ENCODE peak calls at places on chromosomes 13 and 19, in seven cellular contexts. V, N, O, L, C, M and B are unnamed samples.

GRCh38 chr13:45055198-45055901 is 65.0 kb upstream of the GTF2F2 start:
- DNase-seq in V (peak; percentile 92), N (peak; percentile 93), O (peak; percentile 30), L (peak; percentile 9), C (peak; percentile 95), M (peak; percentile 17), B (peak; percentile 23)

GRCh38 chr13:91139232-91139631 is 208.3 kb upstream of the MIR17HG start:
- DNase-seq in V (no peak), N (no peak), O (no peak), L (no peak), C (no peak), M (no peak), B (no peak)

GRCh38 chr13:75705908-75706307 is 69.8 kb downstream of the LMO7 start:
- DNase-seq in V (no peak), N (no peak), O (no peak), L (no peak), C (no peak), M (no peak), B (no peak)

GRCh38 chr13:44629465-44630183 is 53.5 kb upstream of the TSC22D1 start:
- DNase-seq in V (peak; percentile 59), N (peak; percentile 74), O (no peak), L (no peak), C (no peak), M (no peak), B (no peak)

GRCh38 chr13:64855506-64855905 is 2374.6 kb downstream of the PCDH9 start:
- DNase-seq in V (no peak), N (peak; percentile 37), O (no peak), L (no peak), C (no peak), M (no peak), B (no peak)

GRCh38 chr19:57466489-57466888 is 9.5 kb upstream of the VN1R1 start:
- DNase-seq in V (no peak), N (no peak), O (no peak), L (no peak), C (no peak), M (no peak), B (no peak)

GRCh38 chr13:25415196-25415595 is 43.4 kb downstream of the ATP8A2 start:
- DNase-seq in V (no peak), N (no peak), O (no peak), L (no peak), C (no peak), M (no peak), B (no peak)

GRCh38 chr19:55467236-55468053 is 2.9 kb upstream of the C19orf85 start:
- DNase-seq in V (peak; percentile 53), N (peak; percentile 65), O (peak; percentile 76), L (peak; percentile 42), C (no peak), M (peak; percentile 54), B (no peak)

GRCh38 chr19:47699360-47699917 is 13.8 kb upstream of the EHD2 start:
- DNase-seq in V (no peak), N (peak; percentile 34), O (peak; percentile 70), L (peak; percentile 15), C (no peak), M (peak; percentile 40), B (peak; percentile 2)

GRCh38 chr13:114095486-114095885 is 36.9 kb downstream of the RASA3 start:
- DNase-seq in V (no peak), N (no peak), O (no peak), L (no peak), C (no peak), M (no peak), B (no peak)

GRCh38 chr19:1647664-1648155 is 4.7 kb downstream of the TCF3 start:
- DNase-seq in V (no peak), N (no peak), O (no peak), L (no peak), C (no peak), M (no peak), B (no peak)

GRCh38 chr13:101007245-101007644 is 332.6 kb upstream of the TMTC4 start:
- DNase-seq in V (no peak), N (no peak), O (no peak), L (no peak), C (no peak), M (no peak), B (no peak)

GRCh38 chr13:33167521-33167920 is 118.0 kb downstream of the STARD13 start:
- DNase-seq in V (no peak), N (no peak), O (no peak), L (no peak), C (no peak), M (no peak), B (no peak)

GRCh38 chr19:39246951-39247669 is 1.5 kb downstream of the IFNL4 start:
- DNase-seq in V (no peak), N (no peak), O (peak; percentile 33), L (no peak), C (no peak), M (peak; percentile 27), B (no peak)

GRCh38 chr19:33040994-33041827 is 23.5 kb downstream of the RHPN2 start:
- DNase-seq in V (no peak), N (no peak), O (no peak), L (no peak), C (peak; percentile 97), M (no peak), B (no peak)

GRCh38 chr13:111384441-111385181 is 64.2 kb downstream of the TEX29 start:
- DNase-seq in V (no peak), N (no peak), O (peak; percentile 65), L (no peak), C (no peak), M (no peak), B (peak; percentile 19)

GRCh38 chr19:50492303-50493052 is 15.8 kb upstream of the GARIN5A start:
- DNase-seq in V (no peak), N (no peak), O (peak; percentile 44), L (no peak), C (no peak), M (peak; percentile 19), B (no peak)

GRCh38 chr13:27280009-27280646 is 9.5 kb downstream of the RASL11A start:
- DNase-seq in V (no peak), N (no peak), O (no peak), L (no peak), C (peak; percentile 95), M (no peak), B (no peak)

GRCh38 chr19:28468701-28469459 is 744.1 kb downstream of the UQCRFS1 start:
- DNase-seq in V (no peak), N (no peak), O (peak; percentile 30), L (no peak), C (no peak), M (no peak), B (no peak)

GRCh38 chr13:82654851-82655517 is 1227.3 kb downstream of the SLITRK1 start:
- DNase-seq in V (peak; percentile 56), N (peak; percentile 82), O (no peak), L (no peak), C (no peak), M (no peak), B (no peak)

GRCh38 chr19:49119411-49120324 is at the start of gene PPFIA3:
- DNase-seq in V (peak; percentile 54), N (peak; percentile 54), O (peak; percentile 45), L (no peak), C (no peak), M (no peak), B (peak; percentile 12)

GRCh38 chr19:22527554-22527953 is 105.4 kb upstream of the ZNF98 start:
- DNase-seq in V (no peak), N (no peak), O (no peak), L (no peak), C (no peak), M (no peak), B (no peak)

GRCh38 chr13:72782717-72783116 is 784 bp downstream of the PIBF1 start:
- DNase-seq in V (peak; percentile 19), N (peak; percentile 10), O (no peak), L (no peak), C (no peak), M (no peak), B (no peak)

GRCh38 chr19:45578861-45579260 is 5.7 kb downstream of the OPA3 start:
- DNase-seq in V (no peak), N (no peak), O (no peak), L (no peak), C (no peak), M (no peak), B (no peak)

GRCh38 chr19:39014037-39014436 is 18.3 kb downstream of the FBXO27 start:
- DNase-seq in V (no peak), N (no peak), O (no peak), L (no peak), C (no peak), M (no peak), B (no peak)

GRCh38 chr19:7932276-7932929 is 6.5 kb upstream of the CTXN1 start:
- DNase-seq in V (no peak), N (no peak), O (no peak), L (no peak), C (no peak), M (no peak), B (no peak)

GRCh38 chr19:48543121-48543710 is 8.8 kb upstream of the SULT2B1 start:
- DNase-seq in V (peak; percentile 45), N (peak; percentile 65), O (no peak), L (no peak), C (peak; percentile 96), M (no peak), B (no peak)

GRCh38 chr13:83883061-83883523 is 818 bp upstream of the SLITRK1 start:
- DNase-seq in V (no peak), N (no peak), O (no peak), L (no peak), C (no peak), M (no peak), B (no peak)

GRCh38 chr13:34334984-34335661 is 517.2 kb downstream of the RFC3 start:
- DNase-seq in V (no peak), N (no peak), O (no peak), L (no peak), C (no peak), M (no peak), B (no peak)

GRCh38 chr13:102309110-102309509 is 92.7 kb downstream of the FGF14 start:
- DNase-seq in V (no peak), N (no peak), O (no peak), L (no peak), C (no peak), M (no peak), B (peak; percentile 6)